ENCODE peak calls at places on chromosomes 5 and 9, in ten cellular contexts. W is WERI-Rb-1; S is PC-3; G is endothelial cell; V is lower lobe of right lung; R is CD4-positive, alpha-beta T cell; Q is heart left ventricle; J is colonic mucosa; Y is OCI-LY7; F is GM10248. Z is an unnamed sample.

GRCh38 chr5:350355-350754 is 28.8 kb downstream of the AHRR start:
- DNase-seq in W (peak; percentile 61), S (no peak), G (no peak), V (no peak), R (no peak), Q (no peak), J (no peak), Y (no peak), F (peak; percentile 16), Z (no peak)

GRCh38 chr9:14935917-14936316 is 25.7 kb upstream of the FREM1 start:
- DNase-seq in W (no peak), S (no peak), G (no peak), V (no peak), R (no peak), Q (no peak), J (no peak), Y (no peak), F (no peak), Z (no peak)

GRCh38 chr9:111891910-111892499 is 4.6 kb upstream of the UGCG start:
- DNase-seq in W (no peak), S (peak; percentile 42), G (no peak), V (peak; percentile 48), R (no peak), Q (no peak), J (peak; percentile 79), Y (peak; percentile 73), F (peak; percentile 36), Z (no peak)

GRCh38 chr9:112299514-112299913 is 33.9 kb downstream of the PTBP3 start:
- DNase-seq in W (no peak), S (peak; percentile 24), G (no peak), V (no peak), R (no peak), Q (no peak), J (no peak), Y (no peak), F (no peak), Z (no peak)

GRCh38 chr9:76365028-76365427 is 29.2 kb downstream of the RFK start:
- DNase-seq in W (no peak), S (peak; percentile 75), G (no peak), V (no peak), R (no peak), Q (no peak), J (no peak), Y (no peak), F (no peak), Z (no peak)

GRCh38 chr9:118929317-118929716 is 439.9 kb downstream of the BRINP1 start:
- DNase-seq in W (no peak), S (no peak), G (no peak), V (no peak), R (no peak), Q (no peak), J (no peak), Y (no peak), F (no peak), Z (no peak)

GRCh38 chr9:34554211-34555001 is 31.6 kb upstream of the ENHO start:
- DNase-seq in W (peak; percentile 76), S (no peak), G (no peak), V (no peak), R (no peak), Q (no peak), J (no peak), Y (no peak), F (no peak), Z (no peak)

GRCh38 chr5:2213121-2213730 is 330.5 kb upstream of the IRX4 start:
- DNase-seq in W (no peak), S (no peak), G (no peak), V (no peak), R (no peak), Q (no peak), J (no peak), Y (no peak), F (no peak), Z (no peak)

GRCh38 chr5:111942214-111942613 is 185.2 kb upstream of the NREP start:
- DNase-seq in W (no peak), S (no peak), G (no peak), V (no peak), R (no peak), Q (no peak), J (no peak), Y (no peak), F (no peak), Z (no peak)

GRCh38 chr9:34513567-34514214 is 9.1 kb downstream of the ENHO start:
- DNase-seq in W (peak; percentile 46), S (peak; percentile 2), G (no peak), V (no peak), R (no peak), Q (no peak), J (no peak), Y (peak; percentile 13), F (no peak), Z (peak; percentile 61)

GRCh38 chr9:18544456-18544855 is 70.5 kb downstream of the ADAMTSL1 start:
- DNase-seq in W (no peak), S (peak; percentile 66), G (no peak), V (no peak), R (no peak), Q (no peak), J (no peak), Y (no peak), F (no peak), Z (no peak)

GRCh38 chr5:78113689-78114088 is 180.8 kb downstream of the AP3B1 start:
- DNase-seq in W (no peak), S (no peak), G (no peak), V (no peak), R (no peak), Q (no peak), J (no peak), Y (peak; percentile 70), F (peak; percentile 24), Z (no peak)

GRCh38 chr5:54455413-54456157 is at the start of gene HSPB3:
- DNase-seq in W (peak; percentile 53), S (no peak), G (no peak), V (no peak), R (no peak), Q (no peak), J (no peak), Y (no peak), F (no peak), Z (no peak)

GRCh38 chr5:5179079-5179478 is 38.9 kb downstream of the ADAMTS16 start:
- DNase-seq in W (no peak), S (peak; percentile 15), G (no peak), V (no peak), R (no peak), Q (no peak), J (no peak), Y (no peak), F (no peak), Z (no peak)

DNA sequence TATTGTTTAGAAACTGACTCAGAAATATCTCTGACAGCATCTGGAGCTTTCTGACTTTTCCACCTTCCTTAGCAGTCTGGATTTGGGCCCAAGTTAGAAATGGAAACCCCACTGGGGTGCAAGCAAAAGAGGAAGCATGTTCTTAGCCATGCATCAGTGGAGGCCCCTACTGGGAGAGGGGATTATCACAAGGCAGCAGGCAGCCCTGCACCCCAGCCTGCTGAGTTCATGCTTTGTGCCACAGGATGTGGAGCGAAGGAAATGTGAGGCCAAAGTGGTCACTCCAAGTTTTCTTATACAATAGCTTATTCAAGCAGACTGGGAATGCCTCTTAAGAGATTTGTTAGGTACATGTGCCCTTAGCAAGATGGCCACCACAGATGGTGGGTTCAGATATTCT is 146.4 kb upstream of the TLX3 start:
- DNase-seq in W (peak; percentile 75), S (peak; percentile 46), G (peak; percentile 65), V (no peak), R (no peak), Q (no peak), J (no peak), Y (no peak), F (peak; percentile 24), Z (peak; percentile 59)
- TF ChIP-seq CTCF in W (peak; percentile 76), S (peak; percentile 68), G (peak; percentile 44), V (no peak), R (no peak), Q (no peak), J (peak; percentile 11), Y (peak; percentile 57), F (peak; percentile 43), Z (peak; percentile 55)

GRCh38 chr5:172758836-172759149 is 12.2 kb downstream of the DUSP1 start:
- DNase-seq in W (no peak), S (no peak), G (no peak), V (no peak), R (no peak), Q (no peak), J (no peak), Y (no peak), F (no peak), Z (no peak)

GRCh38 chr5:172754957-172755356 is 16.0 kb downstream of the DUSP1 start:
- DNase-seq in W (no peak), S (no peak), G (no peak), V (no peak), R (no peak), Q (no peak), J (no peak), Y (no peak), F (no peak), Z (no peak)

GRCh38 chr5:172757394-172758010 is 13.5 kb downstream of the DUSP1 start:
- DNase-seq in W (no peak), S (no peak), G (no peak), V (no peak), R (no peak), Q (no peak), J (no peak), Y (no peak), F (no peak), Z (no peak)

GRCh38 chr5:172758077-172758835 is 12.7 kb downstream of the DUSP1 start:
- DNase-seq in W (no peak), S (peak; percentile 73), G (no peak), V (no peak), R (no peak), Q (no peak), J (no peak), Y (no peak), F (no peak), Z (no peak)

GRCh38 chr5:172756764-172757393 is 14.1 kb downstream of the DUSP1 start:
- DNase-seq in W (no peak), S (no peak), G (no peak), V (no peak), R (no peak), Q (no peak), J (no peak), Y (no peak), F (no peak), Z (no peak)
- TF ChIP-seq CTCF in W (no peak), S (no peak), G (no peak), V (no peak), R (no peak), Q (no peak), J (no peak), Y (no peak), F (no peak), Z (no peak)

DNA sequence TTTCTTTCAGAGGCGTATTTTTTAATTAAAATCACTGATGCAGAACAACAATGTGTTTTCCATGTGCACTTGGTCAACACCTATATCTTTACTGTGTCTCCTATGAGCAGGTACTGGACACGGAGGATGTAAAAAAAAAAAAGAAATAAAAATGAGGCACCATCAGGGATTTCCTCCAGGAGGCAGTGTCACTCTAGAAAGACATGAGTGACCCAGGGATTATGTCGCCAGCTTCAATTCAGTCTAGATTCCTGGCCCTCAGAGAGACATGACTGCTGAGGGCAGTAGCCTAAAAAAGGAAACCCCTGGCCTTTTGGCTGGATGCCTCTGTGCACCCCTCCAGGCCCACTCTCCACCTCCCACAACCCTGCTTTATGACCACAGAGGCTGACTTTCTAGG is 18.3 kb upstream of the IL33 start:
- DNase-seq in W (no peak), S (peak; percentile 50), G (peak; percentile 28), V (no peak), R (no peak), Q (no peak), J (peak; percentile 32), Y (peak; percentile 5), F (no peak), Z (no peak)
- TF ChIP-seq CTCF in W (peak; percentile 52), S (peak; percentile 53), G (peak; percentile 53), V (peak; percentile 50), R (no peak), Q (peak; percentile 53), J (peak; percentile 40), Y (peak; percentile 58), F (no peak), Z (no peak)

GRCh38 chr5:133489632-133490031 is 122.7 kb downstream of the FSTL4 start:
- DNase-seq in W (peak; percentile 79), S (peak; percentile 56), G (no peak), V (no peak), R (no peak), Q (no peak), J (no peak), Y (peak; percentile 35), F (peak; percentile 25), Z (no peak)
- TF ChIP-seq CTCF in W (peak; percentile 79), S (peak; percentile 61), G (no peak), V (peak; percentile 15), R (no peak), Q (no peak), J (peak; percentile 26), Y (peak; percentile 47), F (peak; percentile 40), Z (no peak)